ENCODE peak calls at places on chromosome 4, in ten cellular contexts. N is HFF-Myc, I is psoas muscle, D is spleen, U is ascending aorta, L is GM12864, E is Caco-2, T is AG09309, Y is kidney epithelial cell, G is neuronal stem cell. B is an unnamed sample.

GRCh38 chr4:113049421-113050355 is at the start of gene ANK2:
- DNase-seq in E (no peak), D (no peak), L (no peak), I (no peak), Y (no peak), N (no peak), U (no peak), T (no peak), G (peak; percentile 85), B (no peak)

GRCh38 chr4:152240232-152240631 is 295.7 kb downstream of the FBXW7 start:
- DNase-seq in G (no peak), Y (no peak), T (no peak), N (no peak), U (no peak), E (no peak), D (no peak), L (no peak), I (no peak), B (no peak)

GRCh38 chr4:7867701-7868429 is 71.8 kb downstream of the AFAP1 start:
- DNase-seq in I (no peak), N (no peak), G (no peak), Y (no peak), T (no peak), U (no peak), D (no peak), E (no peak), L (no peak), B (no peak)

GRCh38 chr4:165428957-165429356 is 50.1 kb downstream of the CPE start:
- DNase-seq in T (no peak), E (no peak), U (no peak), I (no peak), N (no peak), D (no peak), G (no peak), L (no peak), Y (no peak), B (no peak)

GRCh38 chr4:38820329-38821061 is 15.9 kb upstream of the TLR1 start:
- DNase-seq in N (no peak), Y (no peak), E (no peak), U (no peak), I (no peak), D (no peak), L (no peak), T (no peak), G (no peak), B (no peak)

GRCh38 chr4:13919021-13919441 is 291.5 kb upstream of the BOD1L1 start:
- DNase-seq in Y (no peak), L (no peak), I (no peak), D (no peak), N (peak; percentile 91), U (no peak), G (no peak), T (peak; percentile 93), E (no peak), B (peak; percentile 95)

GRCh38 chr4:82780398-82781231 is 18.0 kb downstream of the SCD5 start:
- DNase-seq in D (peak; percentile 81), L (no peak), E (no peak), N (no peak), I (peak; percentile 71), U (no peak), Y (no peak), T (no peak), G (no peak), B (peak; percentile 50)

GRCh38 chr4:149048451-149049143 is 606.4 kb upstream of the NR3C2 start:
- DNase-seq in I (no peak), G (no peak), T (no peak), D (no peak), E (no peak), L (no peak), U (no peak), Y (no peak), N (no peak), B (no peak)

GRCh38 chr4:98558770-98559169 is 99.6 kb downstream of the TSPAN5 start:
- DNase-seq in U (no peak), Y (no peak), T (no peak), L (no peak), N (no peak), E (no peak), G (no peak), D (no peak), I (no peak), B (no peak)

GRCh38 chr4:98556451-98556850 is 102.0 kb downstream of the TSPAN5 start:
- DNase-seq in L (no peak), T (no peak), D (no peak), E (no peak), G (no peak), U (no peak), N (no peak), I (no peak), Y (no peak), B (no peak)

GRCh38 chr4:98555798-98556445 is 102.5 kb downstream of the TSPAN5 start:
- DNase-seq in I (no peak), E (no peak), Y (no peak), D (no peak), G (no peak), T (no peak), N (no peak), L (no peak), U (no peak), B (no peak)

GRCh38 chr4:98557497-98557896 is 100.9 kb downstream of the TSPAN5 start:
- DNase-seq in I (no peak), T (no peak), G (no peak), D (no peak), N (no peak), L (no peak), Y (no peak), E (no peak), U (no peak), B (peak; percentile 65)

DNA sequence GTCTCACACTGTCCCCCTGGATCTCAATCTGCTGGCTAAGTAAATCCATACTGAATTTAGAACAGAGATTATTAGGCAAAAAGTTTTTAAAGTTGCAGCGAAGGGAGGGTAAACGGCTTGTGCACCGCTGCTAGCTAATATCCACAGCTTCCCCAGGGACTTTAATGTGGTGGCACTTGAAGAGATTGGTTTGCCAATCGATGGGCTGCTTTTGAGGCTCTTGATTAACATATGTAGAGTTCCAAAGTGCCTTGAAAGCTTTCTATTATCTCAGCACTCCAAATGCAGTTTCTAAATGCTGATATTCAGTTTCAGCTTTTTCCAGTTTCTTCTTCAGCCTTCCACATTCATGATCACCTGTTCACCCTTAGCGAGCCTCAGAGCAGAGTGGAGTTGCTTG is 100.0 kb downstream of the TSPAN5 start:
- DNase-seq in N (no peak), U (no peak), E (no peak), T (no peak), G (no peak), L (no peak), Y (no peak), D (no peak), I (no peak), B (no peak)
- H3K4me3 ChIP-seq in N (no peak overlapping the region), U (no peak overlapping the region), E (no peak overlapping the region), T (no peak overlapping the region), G (no peak overlapping the region), L (no peak overlapping the region), Y (no peak overlapping the region), D (no peak overlapping the region), I (no peak overlapping the region), B (no peak overlapping the region)

GRCh38 chr4:169658196-169658595 is 37.8 kb downstream of the CLCN3 start:
- DNase-seq in T (no peak), Y (no peak), U (no peak), N (no peak), E (no peak), I (no peak), L (no peak), D (no peak), G (no peak), B (no peak)

GRCh38 chr4:169660929-169661328 is 40.6 kb downstream of the CLCN3 start:
- DNase-seq in U (no peak), L (no peak), I (no peak), Y (no peak), N (no peak), D (no peak), T (no peak), G (no peak), E (no peak), B (no peak)

GRCh38 chr4:169658970-169659735 is 38.8 kb downstream of the CLCN3 start:
- DNase-seq in D (no peak), G (no peak), E (no peak), U (no peak), L (no peak), T (no peak), I (no peak), N (no peak), Y (no peak), B (no peak)

GRCh38 chr4:169662226-169662625 is 41.8 kb downstream of the CLCN3 start:
- DNase-seq in G (no peak), L (no peak), N (no peak), E (no peak), D (no peak), U (no peak), I (no peak), Y (no peak), T (no peak), B (no peak)

DNA sequence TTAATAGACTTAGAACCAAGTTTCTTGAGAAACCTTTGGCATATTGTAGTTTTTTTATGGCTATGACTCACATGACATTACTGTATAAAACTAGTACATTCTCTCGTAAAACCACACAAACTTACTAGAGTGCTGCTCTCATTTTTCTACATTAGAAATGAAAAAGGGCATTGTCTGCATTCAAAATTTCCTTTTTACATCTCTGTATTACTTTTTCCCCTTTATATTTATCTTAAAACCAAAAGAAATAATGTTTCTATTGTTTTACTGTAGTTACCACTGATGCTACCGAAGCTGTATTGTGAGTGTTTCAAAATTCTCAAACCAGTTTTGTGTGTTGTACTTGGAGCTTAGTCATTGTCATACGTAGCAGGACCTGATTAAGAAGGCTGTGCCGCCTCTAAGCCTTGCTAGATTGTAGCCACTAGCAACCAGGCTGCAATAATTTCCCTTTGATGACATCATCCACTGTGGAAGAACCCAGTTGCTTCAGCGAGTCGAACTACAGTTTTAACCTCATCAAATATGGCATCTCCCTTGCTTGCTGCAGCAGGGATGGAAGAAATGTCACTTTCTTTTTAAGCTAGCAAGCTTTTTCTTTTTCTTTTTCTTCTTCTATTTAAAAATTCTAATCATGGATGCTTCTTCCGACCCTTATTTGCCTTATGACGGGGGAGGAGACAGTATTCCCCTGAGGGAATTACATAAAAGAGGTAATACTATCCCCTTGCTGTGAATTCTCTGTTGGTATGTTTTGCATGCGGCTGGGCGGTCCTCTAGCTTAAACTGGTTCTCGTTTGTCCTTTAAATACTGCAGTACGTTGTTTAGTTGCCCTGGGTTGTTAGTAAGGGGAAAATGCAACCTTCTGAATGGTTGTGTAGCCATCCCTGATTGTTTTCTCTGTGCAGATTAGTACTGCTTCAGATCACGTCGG is 39.6 kb downstream of the CLCN3 start:
- DNase-seq in I (peak; percentile 33), E (peak; percentile 90), L (peak; percentile 70), G (peak; percentile 77), T (peak; percentile 95), N (peak; percentile 98), D (no peak), Y (peak; percentile 99), U (peak; percentile 51), B (peak; percentile 95)
- H3K4me3 ChIP-seq in I (peak overlapping the region; percentile 70), E (peak overlapping the region; percentile 42), L (peak overlapping the region; percentile 51), G (peak overlapping the region; percentile 55), T (peak overlapping the region; percentile 43), N (peak overlapping the region; percentile 43), D (peak overlapping the region; percentile 27), Y (peak overlapping the region; percentile 44), U (peak overlapping the region; percentile 61), B (peak overlapping the region; percentile 53)

GRCh38 chr4:25051534-25051933 is 20.8 kb upstream of the LGI2 start:
- DNase-seq in T (no peak), L (no peak), U (no peak), I (no peak), N (no peak), Y (no peak), D (no peak), E (no peak), G (no peak), B (no peak)
- H3K4me3 ChIP-seq in T (no peak overlapping the region), L (no peak overlapping the region), U (no peak overlapping the region), I (no peak overlapping the region), N (no peak overlapping the region), Y (no peak overlapping the region), D (no peak overlapping the region), E (no peak overlapping the region), G (no peak overlapping the region), B (no peak overlapping the region)

DNA sequence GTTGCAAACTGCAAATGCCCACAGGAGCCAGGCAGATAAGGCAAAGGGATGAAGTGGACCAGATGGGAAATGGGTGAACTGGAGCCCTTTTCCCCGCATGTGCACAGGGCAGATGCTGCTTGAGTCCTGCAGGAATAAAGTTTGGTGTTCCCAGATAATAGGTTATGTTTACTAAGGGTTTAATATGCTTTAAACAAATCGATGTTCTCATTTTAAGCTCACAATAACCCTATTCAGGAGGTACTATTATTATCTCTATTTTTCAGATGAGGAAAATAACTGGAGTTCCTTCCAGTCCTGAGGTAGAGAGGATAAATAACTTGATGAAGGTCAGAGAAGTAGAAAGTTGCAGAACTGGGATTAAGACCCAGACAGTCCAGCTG is 77.3 kb downstream of the LRRC66 start:
- DNase-seq in G (no peak), D (no peak), T (no peak), I (no peak), U (no peak), L (no peak), N (no peak), Y (no peak), E (no peak), B (no peak)
- H3K4me3 ChIP-seq in G (no peak overlapping the region), D (no peak overlapping the region), T (no peak overlapping the region), I (no peak overlapping the region), U (no peak overlapping the region), L (no peak overlapping the region), N (no peak overlapping the region), Y (no peak overlapping the region), E (no peak overlapping the region), B (no peak overlapping the region)